ENCODE peak calls at places on chromosome X, in six cellular contexts. R, P, C, J, W and V are unnamed samples. For H3K4me1, the result is how much of the 10 kb centered on the place peaks cover.

GRCh38 chrX:136588060-136588459 is 56.0 kb downstream of the VGLL1 start:
- DNase-seq in R (no peak), P (no peak), C (no peak), J (no peak), W (no peak), V (no peak)

GRCh38 chrX:148691456-148691855 is 191.0 kb downstream of the AFF2 start:
- DNase-seq in R (no peak), P (no peak), C (peak), J (no peak), W (no peak), V (no peak)

GRCh38 chrX:138492371-138492770 is 219.1 kb downstream of the FGF13 start:
- DNase-seq in R (no peak), P (no peak), C (no peak), J (no peak), W (no peak), V (no peak)

GRCh38 chrX:153643431-153644351 is 3.3 kb upstream of the DUSP9 start:
- DNase-seq in R (no peak), P (no peak), C (no peak), J (no peak), W (no peak), V (no peak)

GRCh38 chrX:150308041-150308440 is 55.1 kb upstream of the MAMLD1 start:
- DNase-seq in R (no peak), P (no peak), C (no peak), J (no peak), W (no peak), V (no peak)

GRCh38 chrX:11049976-11050375 is 61.2 kb upstream of the HCCS start:
- DNase-seq in R (no peak), P (no peak), C (no peak), J (no peak), W (no peak), V (no peak)

GRCh38 chrX:153502131-153502530 is 7.4 kb downstream of the BGN start:
- DNase-seq in R (no peak), P (no peak), C (no peak), J (no peak), W (no peak), V (no peak)

GRCh38 chrX:110001702-110002299 is 1.1 kb upstream of the TMEM164 start:
- DNase-seq in R (no peak), P (no peak), C (no peak), J (no peak), W (no peak), V (no peak)

GRCh38 chrX:45527834-45528233 is 327.2 kb upstream of the DIPK2B start:
- DNase-seq in R (no peak), P (peak), C (peak), J (no peak), W (no peak), V (no peak)

GRCh38 chrX:74925210-74926088 is at the start of gene NEXMIF:
- DNase-seq in R (no peak), P (peak), C (peak), J (no peak), W (peak), V (no peak)

GRCh38 chrX:151765026-151765425 is 30.5 kb downstream of the CNGA2 start:
- DNase-seq in R (no peak), P (no peak), C (no peak), J (no peak), W (peak), V (no peak)

GRCh38 chrX:131595120-131595519 is 51.2 kb downstream of the OR13H1 start:
- DNase-seq in R (no peak), P (peak), C (peak), J (no peak), W (no peak), V (no peak)

GRCh38 chrX:30489323-30489722 is 88.2 kb downstream of the TASL start:
- DNase-seq in R (peak), P (no peak), C (no peak), J (no peak), W (no peak), V (no peak)

GRCh38 chrX:153582896-153583295 is 16.0 kb downstream of the CCNQ start:
- DNase-seq in R (no peak), P (peak), C (peak), J (peak), W (peak), V (peak)

GRCh38 chrX:31713120-31713519 is 641.3 kb upstream of the FTHL17 start:
- DNase-seq in R (no peak), P (no peak), C (no peak), J (no peak), W (no peak), V (no peak)

GRCh38 chrX:1531106-1531890 is 5.7 kb downstream of the P2RY8 start:
- DNase-seq in R (no peak), P (no peak), C (no peak), J (no peak), W (peak), V (no peak)

GRCh38 chrX:131763674-131764073 is 219.8 kb downstream of the OR13H1 start:
- DNase-seq in R (no peak), P (no peak), C (peak), J (peak), W (peak), V (no peak)

GRCh38 chrX:5100004-5100403 is 1128.7 kb downstream of the NLGN4X start:
- DNase-seq in R (no peak), P (no peak), C (no peak), J (no peak), W (no peak), V (no peak)

GRCh38 chrX:64334467-64334866 is 60.8 kb downstream of the MTMR8 start:
- DNase-seq in R (no peak), P (no peak), C (no peak), J (no peak), W (no peak), V (no peak)

GRCh38 chrX:131827935-131828334 is 195.2 kb upstream of the STK26 start:
- DNase-seq in R (no peak), P (peak), C (no peak), J (no peak), W (no peak), V (peak)

GRCh38 chrX:40843643-40844042 is 108.3 kb upstream of the MED14 start:
- DNase-seq in R (peak), P (no peak), C (no peak), J (no peak), W (no peak), V (no peak)

GRCh38 chrX:41526925-41527324 is 79.8 kb downstream of the NYX start:
- DNase-seq in R (no peak), P (no peak), C (peak), J (no peak), W (no peak), V (peak)

GRCh38 chrX:109839694-109840358 is 106.8 kb upstream of the ACSL4 start:
- DNase-seq in R (no peak), P (peak), C (peak), J (no peak), W (no peak), V (no peak)

GRCh38 chrX:83260288-83260687 is 247.8 kb upstream of the POU3F4 start:
- DNase-seq in R (no peak), P (no peak), C (no peak), J (no peak), W (no peak), V (no peak)

GRCh38 chrX:83508526-83509245 is 596 bp downstream of the POU3F4 start:
- DNase-seq in R (no peak), P (no peak), C (no peak), J (no peak), W (no peak), V (no peak)

GRCh38 chrX:72127332-72127731 is 4.4 kb downstream of the RTL5 start:
- DNase-seq in R (no peak), P (no peak), C (no peak), J (no peak), W (peak), V (peak)

GRCh38 chrX:72126539-72127140 is 5.1 kb downstream of the RTL5 start:
- DNase-seq in R (peak), P (peak), C (peak), J (peak), W (peak), V (peak)

GRCh38 chrX:72125331-72126047 is 6.2 kb downstream of the RTL5 start:
- DNase-seq in R (no peak), P (no peak), C (no peak), J (no peak), W (peak), V (peak)

GRCh38 chrX:72124540-72125201 is 7.0 kb downstream of the RTL5 start:
- DNase-seq in R (no peak), P (no peak), C (no peak), J (no peak), W (peak), V (no peak)

DNA sequence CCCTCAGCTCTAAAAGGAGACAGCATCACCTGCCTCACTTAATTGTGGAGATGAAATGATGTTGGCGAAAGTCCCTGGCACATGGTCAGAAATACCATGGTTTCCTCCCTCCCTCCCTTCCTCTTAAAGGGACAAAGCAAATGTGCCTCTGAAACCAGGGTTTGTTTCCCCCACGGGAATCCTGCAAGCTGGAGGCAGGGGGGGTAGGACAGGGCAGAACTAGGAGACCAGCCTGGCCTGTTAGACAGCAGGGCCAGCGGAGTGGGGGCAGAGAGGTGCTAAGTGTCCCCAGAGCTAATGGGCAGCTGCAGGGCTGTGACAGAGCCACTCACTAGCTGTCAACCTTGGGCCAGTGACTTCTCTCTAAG is 5.7 kb downstream of the RTL5 start:
- DNase-seq in R (no peak), P (peak), C (peak), J (peak), W (peak), V (peak)
- H3K4me1 ChIP-seq in R (under half), P (under half), C (under half), J (under half), W (under half), V (half or more)

GRCh38 chrX:19866626-19867410 is 20.6 kb downstream of the SH3KBP1 start:
- DNase-seq in R (no peak), P (no peak), C (no peak), J (no peak), W (no peak), V (peak)

GRCh38 chrX:19862634-19863236 is 24.7 kb downstream of the SH3KBP1 start:
- DNase-seq in R (no peak), P (no peak), C (no peak), J (no peak), W (no peak), V (no peak)

GRCh38 chrX:19863237-19864223 is 23.9 kb downstream of the SH3KBP1 start:
- DNase-seq in R (no peak), P (no peak), C (peak), J (no peak), W (no peak), V (no peak)

GRCh38 chrX:19865567-19866363 is 21.6 kb downstream of the SH3KBP1 start:
- DNase-seq in R (no peak), P (no peak), C (no peak), J (no peak), W (no peak), V (no peak)

GRCh38 chrX:19864736-19865135 is 22.7 kb downstream of the SH3KBP1 start:
- DNase-seq in R (no peak), P (no peak), C (no peak), J (no peak), W (no peak), V (no peak)
- H3K4me1 ChIP-seq in R (under half), P (under half), C (under half), J (under half), W (under half), V (under half)

DNA sequence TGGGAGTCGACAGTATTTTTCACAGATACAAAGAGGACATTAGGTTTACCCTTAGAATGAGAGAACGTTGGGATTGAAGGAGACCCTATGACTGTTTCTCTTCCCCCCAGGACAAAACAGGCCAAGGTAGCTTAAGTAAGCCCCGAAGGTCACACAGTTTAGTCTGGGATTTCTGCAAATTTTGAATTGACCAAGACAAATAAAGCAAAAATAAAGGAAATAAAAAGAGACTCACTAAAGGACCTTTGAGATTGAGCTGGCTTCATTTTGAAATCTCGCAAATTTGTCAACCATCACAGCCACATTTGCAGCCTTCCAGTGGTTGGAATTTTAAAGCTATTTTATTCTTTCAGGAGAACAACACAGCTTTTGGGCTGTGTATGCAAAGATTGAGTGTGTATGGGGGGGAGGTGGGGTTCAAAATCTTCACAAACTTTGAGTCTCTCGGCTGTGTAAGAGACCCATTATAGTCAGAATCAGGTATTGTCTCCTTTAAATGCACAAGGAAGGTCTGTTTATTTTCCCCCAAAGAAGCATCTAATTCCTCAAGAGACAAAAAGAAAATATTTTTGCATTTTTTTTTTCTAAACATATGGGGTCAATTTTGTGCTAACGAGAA is 4.2 kb downstream of the TMSB4X start:
- DNase-seq in R (no peak), P (no peak), C (no peak), J (no peak), W (no peak), V (no peak)
- H3K4me1 ChIP-seq in R (under half), P (under half), C (under half), J (under half), W (under half), V (under half)

GRCh38 chrX:24148535-24149345 is 789 bp upstream of the ZFX start:
- DNase-seq in R (no peak), P (peak), C (peak), J (peak), W (no peak), V (peak)

GRCh38 chrX:24150051-24150790 is 692 bp downstream of the ZFX start:
- DNase-seq in R (peak), P (peak), C (peak), J (peak), W (peak), V (peak)

GRCh38 chrX:24148118-24148517 is 1.4 kb upstream of the ZFX start:
- DNase-seq in R (no peak), P (no peak), C (no peak), J (no peak), W (no peak), V (peak)

GRCh38 chrX:24151513-24151912 is 2.0 kb downstream of the ZFX start:
- DNase-seq in R (no peak), P (no peak), C (no peak), J (no peak), W (no peak), V (no peak)

DNA sequence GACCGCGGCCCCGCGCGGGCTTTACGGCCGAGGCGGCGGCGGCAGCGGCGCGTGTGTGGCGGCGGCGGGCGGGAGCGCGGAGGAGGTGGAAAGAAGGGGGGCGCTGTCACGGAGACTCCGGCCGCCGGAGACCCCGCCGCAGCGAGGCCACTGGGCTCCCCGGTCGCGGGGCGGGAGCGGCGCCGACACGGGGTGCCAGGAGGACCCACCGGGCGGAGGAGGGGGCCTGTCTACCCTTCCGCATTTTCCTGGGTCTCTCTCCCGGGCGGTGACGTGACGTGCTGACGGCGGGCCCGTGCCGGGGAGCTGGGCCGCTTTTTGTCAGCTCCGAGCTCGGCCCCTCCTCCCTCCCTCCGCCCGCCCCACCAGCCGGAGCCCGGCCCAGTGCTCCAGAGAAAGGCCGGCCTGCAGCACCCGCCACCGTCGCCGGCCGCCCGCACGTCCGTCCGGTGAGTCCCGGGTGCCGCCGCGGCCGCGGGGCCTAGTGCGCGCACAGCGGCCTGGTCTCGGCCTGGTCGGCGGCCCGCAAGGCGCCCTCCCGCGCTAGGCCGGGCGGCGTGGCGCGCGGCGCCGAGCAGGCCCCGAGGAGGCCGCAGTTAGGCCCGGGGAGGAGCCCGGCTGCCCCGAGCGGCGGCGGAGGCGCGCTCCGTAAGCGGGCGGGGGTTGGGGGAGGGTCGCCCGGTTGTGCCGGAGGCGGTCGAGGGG is at the start of gene ZFX:
- DNase-seq in R (peak), P (peak), C (peak), J (peak), W (peak), V (peak)
- H3K4me1 ChIP-seq in R (under half), P (half or more), C (under half), J (under half), W (under half), V (half or more)

GRCh38 chrX:65757943-65758342 is 90.5 kb downstream of the MSN start:
- DNase-seq in R (no peak), P (no peak), C (no peak), J (no peak), W (no peak), V (no peak)
- H3K4me1 ChIP-seq in R (under half), P (under half), C (under half), J (under half), W (under half), V (under half)